ENCODE peak calls at places on chromosomes 5 and 9, in five cellular contexts. Z, Y, E, T and V are unnamed samples.

GRCh38 chr9:81578606-81579005 is 110.7 kb downstream of the TLE1 start:
- DNase-seq in Y (peak), Z (no peak), E (no peak), T (no peak), V (no peak)

GRCh38 chr9:129575818-129576217 is 45.1 kb downstream of the C9orf50 start:
- DNase-seq in E (no peak), Z (no peak), T (no peak), Y (peak), V (no peak)

GRCh38 chr5:10354048-10354872 is 765 bp downstream of the MARCHF6 start:
- DNase-seq in T (peak), Y (peak), E (peak), Z (peak), V (no peak)

GRCh38 chr9:114282507-114282906 is 40.4 kb upstream of the ORM1 start:
- DNase-seq in E (no peak), Z (no peak), Y (no peak), T (no peak), V (no peak)

GRCh38 chr5:111596705-111597104 is 84.4 kb upstream of the STARD4 start:
- DNase-seq in Z (no peak), Y (no peak), E (no peak), T (no peak), V (no peak)

GRCh38 chr9:114611516-114612271 is 603 bp downstream of the TMEM268 start:
- DNase-seq in T (peak), Z (peak), Y (peak), E (peak), V (peak)

GRCh38 chr5:131647078-131647769 is 12.2 kb upstream of the RAPGEF6 start:
- DNase-seq in Y (no peak), E (no peak), Z (no peak), T (no peak), V (no peak)

GRCh38 chr9:125428060-125428481 is 166.4 kb downstream of the GAPVD1 start:
- DNase-seq in E (no peak), Y (peak), Z (no peak), T (no peak), V (no peak)

GRCh38 chr5:76958976-76959767 is 6.3 kb downstream of the CRHBP start:
- DNase-seq in T (no peak), Z (no peak), Y (peak), E (no peak), V (no peak)

GRCh38 chr5:72246954-72247442 is 73.0 kb downstream of the MRPS27 start:
- DNase-seq in E (no peak), Z (no peak), T (no peak), Y (peak), V (no peak)

GRCh38 chr5:61461412-61461811 is 129.4 kb downstream of the ZSWIM6 start:
- DNase-seq in Y (no peak), Z (no peak), E (no peak), T (no peak), V (no peak)

GRCh38 chr9:98372077-98372812 is 116.8 kb upstream of the TBC1D2 start:
- DNase-seq in Z (no peak), E (no peak), Y (no peak), T (no peak), V (no peak)

GRCh38 chr9:88829276-88829675 is 162.0 kb upstream of the S1PR3 start:
- DNase-seq in T (no peak), Z (no peak), Y (peak), E (no peak), V (no peak)

GRCh38 chr9:89564257-89564878 is 40.4 kb upstream of the GADD45G start:
- DNase-seq in E (no peak), Y (peak), Z (peak), T (no peak), V (no peak)

GRCh38 chr9:129412814-129413536 is 207.9 kb downstream of the C9orf50 start:
- DNase-seq in E (peak), T (peak), Y (peak), Z (peak), V (peak)

GRCh38 chr9:108478431-108478837 is 377.4 kb downstream of the ACTL7B start:
- DNase-seq in Y (peak), T (no peak), Z (peak), E (no peak), V (no peak)

GRCh38 chr9:135614821-135615665 is 24.3 kb downstream of the GLT6D1 start:
- DNase-seq in E (no peak), Z (no peak), T (peak), Y (no peak), V (no peak)

GRCh38 chr9:33817327-33818166 is 587 bp downstream of the UBE2R2 start:
- DNase-seq in Y (peak), E (peak), T (no peak), Z (peak), V (no peak)

GRCh38 chr5:143968071-143968878 is 156.3 kb downstream of the HMHB1 start:
- DNase-seq in Y (peak), T (no peak), E (no peak), Z (no peak), V (no peak)

GRCh38 chr5:160629007-160629402 is 207.3 kb downstream of the PTTG1 start:
- DNase-seq in Z (no peak), Y (no peak), E (no peak), T (no peak), V (no peak)

GRCh38 chr5:145553177-145553576 is 282.0 kb downstream of the PRELID2 start:
- DNase-seq in T (no peak), Y (no peak), E (no peak), Z (no peak), V (no peak)

GRCh38 chr5:128920345-128921215 is 44.7 kb upstream of the SLC27A6 start:
- DNase-seq in Y (peak), Z (no peak), E (no peak), T (no peak), V (no peak)

GRCh38 chr5:148179234-148179824 is 11.0 kb downstream of the SPINK14 start:
- DNase-seq in Z (no peak), T (no peak), E (no peak), Y (peak), V (no peak)

GRCh38 chr9:129405831-129406220 is 215.1 kb downstream of the C9orf50 start:
- DNase-seq in T (no peak), Z (no peak), Y (no peak), E (no peak), V (no peak)

GRCh38 chr5:133657036-133657435 is 44.7 kb upstream of the FSTL4 start:
- DNase-seq in E (no peak), Y (no peak), T (no peak), Z (no peak), V (no peak)

GRCh38 chr5:23012842-23013241 is 159.7 kb upstream of the CDH12 start:
- DNase-seq in Y (no peak), Z (no peak), T (no peak), E (no peak), V (no peak)

GRCh38 chr9:120643096-120643495 is 63.1 kb upstream of the CDK5RAP2 start:
- DNase-seq in Z (no peak), E (no peak), Y (no peak), T (no peak), V (no peak)

GRCh38 chr5:126503602-126504104 is 80.4 kb downstream of the GRAMD2B start:
- DNase-seq in T (peak), Z (peak), Y (peak), E (no peak), V (peak)

GRCh38 chr5:179227578-179228311 is 117.5 kb downstream of the ADAMTS2 start:
- DNase-seq in T (no peak), E (no peak), Y (peak), Z (no peak), V (no peak)

GRCh38 chr9:121849554-121849953 is 198.1 kb downstream of the DAB2IP start:
- DNase-seq in Z (no peak), Y (no peak), T (no peak), E (no peak), V (no peak)

GRCh38 chr9:33151007-33151557 is 16.1 kb downstream of the B4GALT1 start:
- DNase-seq in E (no peak), Y (peak), Z (no peak), T (peak), V (no peak)

GRCh38 chr5:77630246-77631165 is 8.0 kb downstream of the OTP start:
- DNase-seq in E (no peak), Z (peak), T (no peak), Y (no peak), V (no peak)

GRCh38 chr5:36658016-36658415 is 51.6 kb downstream of the SLC1A3 start:
- DNase-seq in Y (peak), E (no peak), T (no peak), Z (no peak), V (no peak)

GRCh38 chr9:93228030-93228429 is 44.1 kb downstream of the WNK2 start:
- DNase-seq in Y (no peak), Z (no peak), T (no peak), E (no peak), V (no peak)